ENCODE peak calls at places on chromosome 16, in nine cellular contexts. I is esophagus squamous epithelium, F is colonic mucosa, P is retinal pigment epithelial cell, U is fibroblast of mammary gland, T is AG10803, N is A549, Z is uterus, V is OCI-LY7. Q is an unnamed sample.
A peak's percentile ranks its signal among the peaks of the same experiment; 100 is the strongest.

GRCh38 chr16:56189990-56190902 is 1.0 kb upstream of the GNAO1 start:
- DNase-seq in I (no peak), F (no peak), P (no peak), U (no peak), T (no peak), N (no peak), Z (peak; percentile 22), V (no peak), Q (no peak)

GRCh38 chr16:30357715-30358576 is 2.8 kb upstream of the CD2BP2 start:
- DNase-seq in I (no peak), F (no peak), P (no peak), U (no peak), T (no peak), N (no peak), Z (no peak), V (no peak), Q (no peak)

GRCh38 chr16:50209548-50210265 is 56.6 kb downstream of the TENT4B start:
- DNase-seq in I (no peak), F (peak; percentile 42), P (no peak), U (no peak), T (no peak), N (no peak), Z (no peak), V (peak; percentile 19), Q (no peak)

GRCh38 chr16:8892101-8892575 is 10.0 kb downstream of the LITAFD start:
- DNase-seq in I (no peak), F (no peak), P (no peak), U (peak; percentile 18), T (no peak), N (no peak), Z (no peak), V (no peak), Q (no peak)

GRCh38 chr16:4077083-4077714 is 39.0 kb downstream of the ADCY9 start:
- DNase-seq in I (no peak), F (no peak), P (no peak), U (no peak), T (no peak), N (no peak), Z (no peak), V (no peak), Q (peak; percentile 65)

GRCh38 chr16:70656712-70657263 is 10.4 kb downstream of the IL34 start:
- DNase-seq in I (no peak), F (no peak), P (no peak), U (no peak), T (no peak), N (no peak), Z (no peak), V (no peak), Q (no peak)

GRCh38 chr16:30541502-30542329 is 7.1 kb upstream of the ZNF747 start:
- DNase-seq in I (no peak), F (peak; percentile 77), P (no peak), U (peak; percentile 81), T (peak; percentile 42), N (no peak), Z (no peak), V (no peak), Q (no peak)

GRCh38 chr16:87017388-87018012 is 299.7 kb downstream of the C16orf95 start:
- DNase-seq in I (no peak), F (no peak), P (peak; percentile 95), U (peak; percentile 92), T (peak; percentile 79), N (peak; percentile 56), Z (no peak), V (no peak), Q (peak; percentile 14)

GRCh38 chr16:73339821-73340220 is 291.9 kb upstream of the ZFHX3 start:
- DNase-seq in I (no peak), F (no peak), P (no peak), U (no peak), T (no peak), N (no peak), Z (no peak), V (no peak), Q (no peak)

GRCh38 chr16:71406316-71406715 is 35.5 kb downstream of the TLE7 start:
- DNase-seq in I (no peak), F (no peak), P (no peak), U (no peak), T (no peak), N (no peak), Z (no peak), V (no peak), Q (no peak)

GRCh38 chr16:35687781-35688180 is 2228.4 kb downstream of the TP53TG3F start:
- DNase-seq in I (no peak), F (no peak), P (no peak), U (no peak), T (no peak), N (no peak), Z (no peak), V (no peak), Q (no peak)

GRCh38 chr16:715448-716249 is 731 bp downstream of the METRN start:
- DNase-seq in I (no peak), F (no peak), P (no peak), U (peak; percentile 20), T (no peak), N (no peak), Z (no peak), V (peak; percentile 56), Q (no peak)

GRCh38 chr16:273547-274421 is 2.0 kb downstream of the RGS11 start:
- DNase-seq in I (no peak), F (peak; percentile 80), P (no peak), U (no peak), T (no peak), N (peak; percentile 59), Z (no peak), V (no peak), Q (no peak)

GRCh38 chr16:60241671-60242070 is 1507.6 kb upstream of the GOT2 start:
- DNase-seq in I (no peak), F (no peak), P (no peak), U (no peak), T (no peak), N (no peak), Z (no peak), V (no peak), Q (no peak)

GRCh38 chr16:68126395-68126794 is 41.2 kb downstream of the NFATC3 start:
- DNase-seq in I (no peak), F (no peak), P (no peak), U (peak; percentile 22), T (no peak), N (no peak), Z (no peak), V (no peak), Q (no peak)

GRCh38 chr16:74726736-74727135 is 26.1 kb upstream of the MLKL start:
- DNase-seq in I (no peak), F (peak; percentile 71), P (no peak), U (peak; percentile 40), T (no peak), N (no peak), Z (no peak), V (peak; percentile 28), Q (peak; percentile 70)

GRCh38 chr16:72458035-72458434 is 286.1 kb upstream of the PMFBP1 start:
- DNase-seq in I (no peak), F (no peak), P (no peak), U (no peak), T (no peak), N (no peak), Z (no peak), V (no peak), Q (no peak)

DNA sequence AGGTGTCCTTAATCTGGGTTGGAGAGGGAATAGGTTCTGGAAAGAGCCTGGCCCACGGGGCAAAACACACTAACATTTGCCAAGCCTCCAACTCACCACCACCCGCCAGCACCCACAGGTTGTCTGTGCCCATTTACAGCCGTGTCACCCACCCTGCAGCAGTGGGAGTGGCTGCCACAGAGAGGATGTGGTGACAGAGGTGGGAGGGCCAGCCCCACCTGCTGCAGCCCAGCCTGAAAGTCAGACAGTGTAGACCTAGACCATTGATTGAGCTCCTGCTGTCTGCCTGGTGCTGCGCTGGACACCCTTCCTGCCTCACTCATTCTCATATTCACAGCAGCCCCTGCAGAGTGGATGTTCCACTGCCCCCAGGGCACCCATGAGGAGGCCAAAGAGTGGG is 44.7 kb downstream of the IL21R start:
- DNase-seq in I (no peak), F (no peak), P (no peak), U (no peak), T (no peak), N (no peak), Z (no peak), V (no peak), Q (peak; percentile 87)
- TF ChIP-seq CTCF in I (no peak), F (no peak), P (no peak), U (no peak), T (no peak), N (no peak), Z (no peak), V (no peak), Q (no peak)

GRCh38 chr16:15777533-15778203 is 79.2 kb downstream of the MYH11 start:
- DNase-seq in I (no peak), F (no peak), P (peak; percentile 44), U (peak; percentile 32), T (peak; percentile 31), N (peak; percentile 74), Z (no peak), V (peak; percentile 86), Q (peak; percentile 42)
- TF ChIP-seq CTCF in I (no peak), F (peak; percentile 15), P (peak; percentile 83), U (peak; percentile 40), T (peak; percentile 55), N (peak; percentile 77), Z (peak; percentile 5), V (peak; percentile 88), Q (peak; percentile 25)

DNA sequence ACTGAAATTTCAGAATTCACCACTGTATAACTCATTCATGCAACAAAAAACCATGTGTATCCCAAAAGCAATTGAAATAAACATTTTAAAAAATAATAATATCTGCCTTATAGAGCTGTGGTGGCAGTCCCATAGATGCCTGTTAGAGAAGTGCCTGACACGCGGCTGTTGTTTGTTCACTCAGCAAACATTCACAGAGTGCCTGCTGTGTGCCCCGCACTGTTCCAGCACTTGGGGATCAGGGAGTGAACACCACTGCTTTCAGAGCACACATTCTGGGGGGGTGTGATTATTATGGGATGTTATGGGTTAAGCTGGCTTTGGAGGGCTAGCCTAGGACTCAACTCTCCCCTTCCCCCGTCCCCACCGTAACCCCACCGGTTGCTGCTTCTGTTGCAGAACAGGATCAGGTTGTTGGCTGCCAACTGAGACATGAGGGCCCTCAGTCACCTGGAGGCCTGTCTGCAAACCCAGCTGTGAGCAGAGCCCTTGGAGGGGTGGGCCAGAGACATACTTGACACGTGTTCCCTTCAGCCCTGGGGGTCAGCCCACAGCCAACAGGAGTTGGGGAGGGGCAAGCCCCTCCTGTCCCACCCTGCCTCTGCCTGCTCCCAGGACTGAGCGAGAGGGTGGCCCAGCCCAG is 103.3 kb upstream of the CIBAR2 start:
- DNase-seq in I (no peak), F (no peak), P (no peak), U (no peak), T (no peak), N (no peak), Z (no peak), V (no peak), Q (no peak)
- TF ChIP-seq CTCF in I (no peak), F (no peak), P (no peak), U (no peak), T (no peak), N (no peak), Z (no peak), V (no peak), Q (no peak)

GRCh38 chr16:22813223-22813945 is 578 bp upstream of the HS3ST2 start:
- DNase-seq in I (no peak), F (peak; percentile 39), P (peak; percentile 4), U (peak; percentile 43), T (peak; percentile 23), N (no peak), Z (no peak), V (no peak), Q (peak; percentile 50)
- TF ChIP-seq CTCF in I (peak; percentile 38), F (peak; percentile 27), P (peak; percentile 82), U (peak; percentile 66), T (peak; percentile 76), N (peak; percentile 5), Z (peak; percentile 18), V (no peak), Q (peak; percentile 26)